ENCODE peak calls at places on chromosomes 11 and 22, in nine cellular contexts. One of them, this sample, is unnamed.

GRCh38 chr11:102390667-102391449 is 43.8 kb downstream of the BIRC2 start:
- DNase-seq in neural progenitor cell: peak; percentile 79
- DNase-seq in OCI-LY7: peak; percentile 74
- DNase-seq in MM.1S: peak; percentile 61
- DNase-seq in GM23338: peak; percentile 86
- DNase-seq in SK-N-SH: peak; percentile 63
- DNase-seq in GM23248: peak; percentile 74
- DNase-seq in PC-3: peak; percentile 87
- DNase-seq in HCT116: peak; percentile 42
- DNase-seq in this sample: peak; percentile 74

GRCh38 chr11:86072211-86072610 is 3.3 kb upstream of the PICALM start:
- DNase-seq in GM23248: peak; percentile 22
- DNase-seq in HCT116: no peak
- DNase-seq in MM.1S: no peak
- DNase-seq in OCI-LY7: no peak
- DNase-seq in neural progenitor cell: no peak
- DNase-seq in GM23338: no peak
- DNase-seq in SK-N-SH: no peak
- DNase-seq in PC-3: no peak
- DNase-seq in this sample: no peak

GRCh38 chr11:353315-353857 is 15.9 kb upstream of the B4GALNT4 start:
- DNase-seq in neural progenitor cell: no peak
- DNase-seq in OCI-LY7: no peak
- DNase-seq in SK-N-SH: no peak
- DNase-seq in GM23338: peak; percentile 58
- DNase-seq in PC-3: peak; percentile 13
- DNase-seq in GM23248: peak; percentile 92
- DNase-seq in HCT116: no peak
- DNase-seq in MM.1S: no peak
- DNase-seq in this sample: peak; percentile 89

GRCh38 chr11:129705341-129705740 is 110.3 kb upstream of the TMEM45B start:
- DNase-seq in PC-3: no peak
- DNase-seq in SK-N-SH: no peak
- DNase-seq in MM.1S: no peak
- DNase-seq in GM23338: no peak
- DNase-seq in GM23248: no peak
- DNase-seq in OCI-LY7: no peak
- DNase-seq in HCT116: no peak
- DNase-seq in neural progenitor cell: no peak
- DNase-seq in this sample: no peak

GRCh38 chr22:50600967-50601668 is 525 bp downstream of the MAPK8IP2 start:
- DNase-seq in OCI-LY7: no peak
- DNase-seq in GM23338: no peak
- DNase-seq in GM23248: no peak
- DNase-seq in PC-3: no peak
- DNase-seq in SK-N-SH: peak; percentile 90
- DNase-seq in neural progenitor cell: no peak
- DNase-seq in HCT116: no peak
- DNase-seq in MM.1S: no peak
- DNase-seq in this sample: no peak

GRCh38 chr22:41664951-41665350 is 23.7 kb downstream of the SNU13 start:
- DNase-seq in PC-3: no peak
- DNase-seq in GM23248: no peak
- DNase-seq in OCI-LY7: no peak
- DNase-seq in HCT116: no peak
- DNase-seq in neural progenitor cell: no peak
- DNase-seq in SK-N-SH: no peak
- DNase-seq in MM.1S: no peak
- DNase-seq in GM23338: no peak
- DNase-seq in this sample: no peak

GRCh38 chr11:78651136-78651775 is 76.6 kb upstream of the NARS2 start:
- DNase-seq in PC-3: no peak
- DNase-seq in MM.1S: no peak
- DNase-seq in GM23338: peak; percentile 17
- DNase-seq in SK-N-SH: no peak
- DNase-seq in GM23248: no peak
- DNase-seq in HCT116: no peak
- DNase-seq in OCI-LY7: no peak
- DNase-seq in neural progenitor cell: peak; percentile 7
- DNase-seq in this sample: no peak

GRCh38 chr11:112511906-112512305 is 251.2 kb upstream of the PLET1 start:
- DNase-seq in OCI-LY7: no peak
- DNase-seq in GM23248: no peak
- DNase-seq in HCT116: no peak
- DNase-seq in PC-3: no peak
- DNase-seq in GM23338: no peak
- DNase-seq in neural progenitor cell: no peak
- DNase-seq in MM.1S: no peak
- DNase-seq in SK-N-SH: no peak
- DNase-seq in this sample: no peak

GRCh38 chr22:23591846-23592245 is 11.8 kb upstream of the IGLL1 start:
- DNase-seq in SK-N-SH: no peak
- DNase-seq in neural progenitor cell: no peak
- DNase-seq in GM23248: no peak
- DNase-seq in GM23338: no peak
- DNase-seq in MM.1S: no peak
- DNase-seq in PC-3: no peak
- DNase-seq in HCT116: no peak
- DNase-seq in OCI-LY7: no peak
- DNase-seq in this sample: no peak

GRCh38 chr11:79437981-79438630 is 2.7 kb downstream of the TENM4 start:
- DNase-seq in PC-3: no peak
- DNase-seq in OCI-LY7: no peak
- DNase-seq in GM23248: peak; percentile 38
- DNase-seq in neural progenitor cell: peak; percentile 50
- DNase-seq in MM.1S: no peak
- DNase-seq in GM23338: peak; percentile 45
- DNase-seq in SK-N-SH: peak; percentile 67
- DNase-seq in HCT116: no peak
- DNase-seq in this sample: peak; percentile 21

GRCh38 chr11:106160494-106160893 is 83.0 kb downstream of the AASDHPPT start:
- DNase-seq in GM23338: no peak
- DNase-seq in GM23248: peak; percentile 27
- DNase-seq in OCI-LY7: no peak
- DNase-seq in SK-N-SH: no peak
- DNase-seq in MM.1S: peak; percentile 12
- DNase-seq in PC-3: no peak
- DNase-seq in HCT116: no peak
- DNase-seq in neural progenitor cell: no peak
- DNase-seq in this sample: no peak

GRCh38 chr11:96748639-96749370 is 359.0 kb downstream of the JRKL start:
- DNase-seq in GM23338: no peak
- DNase-seq in HCT116: no peak
- DNase-seq in GM23248: peak; percentile 69
- DNase-seq in MM.1S: no peak
- DNase-seq in PC-3: peak; percentile 88
- DNase-seq in OCI-LY7: no peak
- DNase-seq in SK-N-SH: no peak
- DNase-seq in neural progenitor cell: no peak
- DNase-seq in this sample: no peak

GRCh38 chr22:43289551-43289963 is 53.6 kb downstream of the SCUBE1 start:
- DNase-seq in GM23248: peak; percentile 42
- DNase-seq in neural progenitor cell: no peak
- DNase-seq in MM.1S: no peak
- DNase-seq in GM23338: no peak
- DNase-seq in PC-3: no peak
- DNase-seq in SK-N-SH: no peak
- DNase-seq in HCT116: no peak
- DNase-seq in OCI-LY7: no peak
- DNase-seq in this sample: no peak

GRCh38 chr22:43288807-43289417 is 54.3 kb downstream of the SCUBE1 start:
- DNase-seq in GM23248: no peak
- DNase-seq in MM.1S: no peak
- DNase-seq in neural progenitor cell: peak; percentile 30
- DNase-seq in SK-N-SH: no peak
- DNase-seq in PC-3: no peak
- DNase-seq in OCI-LY7: no peak
- DNase-seq in HCT116: no peak
- DNase-seq in GM23338: no peak
- DNase-seq in this sample: peak; percentile 64

GRCh38 chr22:43291381-43291780 is 51.8 kb downstream of the SCUBE1 start:
- DNase-seq in PC-3: no peak
- DNase-seq in MM.1S: no peak
- DNase-seq in HCT116: no peak
- DNase-seq in GM23338: no peak
- DNase-seq in SK-N-SH: no peak
- DNase-seq in neural progenitor cell: no peak
- DNase-seq in OCI-LY7: no peak
- DNase-seq in GM23248: no peak
- DNase-seq in this sample: no peak

GRCh38 chr22:43288378-43288777 is 54.8 kb downstream of the SCUBE1 start:
- DNase-seq in PC-3: no peak
- DNase-seq in SK-N-SH: no peak
- DNase-seq in GM23338: no peak
- DNase-seq in OCI-LY7: no peak
- DNase-seq in MM.1S: no peak
- DNase-seq in GM23248: no peak
- DNase-seq in HCT116: no peak
- DNase-seq in neural progenitor cell: no peak
- DNase-seq in this sample: no peak

GRCh38 chr22:43289976-43290663 is 53.1 kb downstream of the SCUBE1 start:
- DNase-seq in PC-3: no peak
- DNase-seq in GM23248: peak; percentile 54
- DNase-seq in MM.1S: no peak
- DNase-seq in GM23338: no peak
- DNase-seq in SK-N-SH: peak; percentile 54
- DNase-seq in HCT116: no peak
- DNase-seq in neural progenitor cell: no peak
- DNase-seq in OCI-LY7: no peak
- DNase-seq in this sample: no peak
- H3K4me2 ChIP-seq in PC-3: no peak overlapping the region
- H3K4me2 ChIP-seq in GM23248: peak overlapping the region; percentile 68
- H3K4me2 ChIP-seq in MM.1S: no peak overlapping the region
- H3K4me2 ChIP-seq in GM23338: no peak overlapping the region
- H3K4me2 ChIP-seq in SK-N-SH: no peak overlapping the region
- H3K4me2 ChIP-seq in HCT116: no peak overlapping the region
- H3K4me2 ChIP-seq in neural progenitor cell: no peak overlapping the region
- H3K4me2 ChIP-seq in OCI-LY7: no peak overlapping the region
- H3K4me2 ChIP-seq in this sample: peak overlapping the region; percentile 35

GRCh38 chr11:47391077-47391583 is 12.8 kb upstream of the SPI1 start:
- DNase-seq in HCT116: no peak
- DNase-seq in GM23248: no peak
- DNase-seq in neural progenitor cell: no peak
- DNase-seq in OCI-LY7: no peak
- DNase-seq in SK-N-SH: no peak
- DNase-seq in GM23338: no peak
- DNase-seq in MM.1S: no peak
- DNase-seq in PC-3: no peak
- DNase-seq in this sample: no peak

GRCh38 chr11:47390084-47390760 is 11.9 kb upstream of the SPI1 start:
- DNase-seq in GM23338: no peak
- DNase-seq in OCI-LY7: no peak
- DNase-seq in MM.1S: no peak
- DNase-seq in neural progenitor cell: no peak
- DNase-seq in SK-N-SH: no peak
- DNase-seq in PC-3: no peak
- DNase-seq in HCT116: no peak
- DNase-seq in GM23248: no peak
- DNase-seq in this sample: no peak

GRCh38 chr11:47387944-47388696 is 9.8 kb upstream of the SPI1 start:
- DNase-seq in HCT116: no peak
- DNase-seq in SK-N-SH: no peak
- DNase-seq in PC-3: no peak
- DNase-seq in GM23338: no peak
- DNase-seq in MM.1S: no peak
- DNase-seq in GM23248: no peak
- DNase-seq in neural progenitor cell: no peak
- DNase-seq in OCI-LY7: no peak
- DNase-seq in this sample: no peak

GRCh38 chr11:47388697-47389576 is 10.6 kb upstream of the SPI1 start:
- DNase-seq in GM23248: no peak
- DNase-seq in OCI-LY7: no peak
- DNase-seq in SK-N-SH: no peak
- DNase-seq in HCT116: no peak
- DNase-seq in GM23338: no peak
- DNase-seq in PC-3: no peak
- DNase-seq in MM.1S: no peak
- DNase-seq in neural progenitor cell: no peak
- DNase-seq in this sample: no peak

GRCh38 chr11:47389577-47390072 is 11.3 kb upstream of the SPI1 start:
- DNase-seq in MM.1S: no peak
- DNase-seq in GM23338: no peak
- DNase-seq in OCI-LY7: no peak
- DNase-seq in neural progenitor cell: no peak
- DNase-seq in SK-N-SH: no peak
- DNase-seq in HCT116: no peak
- DNase-seq in GM23248: no peak
- DNase-seq in PC-3: no peak
- DNase-seq in this sample: no peak
- H3K27ac ChIP-seq in MM.1S: no peak overlapping the region
- H3K27ac ChIP-seq in GM23338: no peak overlapping the region
- H3K27ac ChIP-seq in OCI-LY7: no peak overlapping the region
- H3K27ac ChIP-seq in neural progenitor cell: no peak overlapping the region
- H3K27ac ChIP-seq in SK-N-SH: no peak overlapping the region
- H3K27ac ChIP-seq in HCT116: no peak overlapping the region
- H3K27ac ChIP-seq in GM23248: no peak overlapping the region
- H3K27ac ChIP-seq in PC-3: no peak overlapping the region
- H3K27ac ChIP-seq in this sample: no peak overlapping the region

GRCh38 chr22:30894371-30894740 is 74.2 kb downstream of the MORC2 start:
- DNase-seq in OCI-LY7: no peak
- DNase-seq in GM23248: no peak
- DNase-seq in PC-3: no peak
- DNase-seq in SK-N-SH: no peak
- DNase-seq in MM.1S: no peak
- DNase-seq in GM23338: peak; percentile 30
- DNase-seq in HCT116: no peak
- DNase-seq in neural progenitor cell: no peak
- DNase-seq in this sample: no peak
- TF ChIP-seq EZH2phosphoT487 in OCI-LY7: no peak
- TF ChIP-seq EZH2phosphoT487 in GM23248: no peak
- TF ChIP-seq EZH2phosphoT487 in PC-3: no peak
- TF ChIP-seq EZH2phosphoT487 in SK-N-SH: no peak
- TF ChIP-seq EZH2phosphoT487 in MM.1S: no peak
- TF ChIP-seq EZH2phosphoT487 in GM23338: no peak
- TF ChIP-seq EZH2phosphoT487 in HCT116: no peak
- TF ChIP-seq EZH2phosphoT487 in neural progenitor cell: no peak
- TF ChIP-seq EZH2phosphoT487 in this sample: no peak

DNA sequence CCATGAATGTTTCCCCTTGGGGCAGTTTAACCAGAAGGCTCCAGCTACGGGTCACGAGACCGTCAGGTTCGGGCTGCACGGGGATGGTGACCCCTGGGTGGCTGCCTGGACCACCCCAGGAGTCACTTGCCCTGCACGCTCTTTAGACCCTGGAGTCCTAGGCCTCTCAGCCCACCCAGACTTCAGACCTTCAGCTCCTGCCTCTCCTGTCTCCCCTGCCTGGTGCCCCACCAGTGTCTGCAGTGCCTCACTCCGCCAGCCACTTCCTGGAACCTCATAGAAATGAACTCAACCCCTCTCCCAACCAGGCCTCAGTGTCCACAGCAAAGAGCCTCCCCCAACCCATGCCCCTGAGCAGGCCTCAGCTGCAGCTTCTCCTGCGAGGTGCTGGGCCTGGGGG is 12.5 kb upstream of the MS4A10 start:
- DNase-seq in MM.1S: no peak
- DNase-seq in OCI-LY7: no peak
- DNase-seq in GM23248: no peak
- DNase-seq in neural progenitor cell: no peak
- DNase-seq in HCT116: no peak
- DNase-seq in PC-3: no peak
- DNase-seq in SK-N-SH: no peak
- DNase-seq in GM23338: no peak
- DNase-seq in this sample: no peak
- H3K4me2 ChIP-seq in MM.1S: no peak overlapping the region
- H3K4me2 ChIP-seq in OCI-LY7: no peak overlapping the region
- H3K4me2 ChIP-seq in GM23248: no peak overlapping the region
- H3K4me2 ChIP-seq in neural progenitor cell: no peak overlapping the region
- H3K4me2 ChIP-seq in HCT116: no peak overlapping the region
- H3K4me2 ChIP-seq in PC-3: no peak overlapping the region
- H3K4me2 ChIP-seq in SK-N-SH: no peak overlapping the region
- H3K4me2 ChIP-seq in GM23338: no peak overlapping the region
- H3K4me2 ChIP-seq in this sample: no peak overlapping the region